ENCODE peak calls at places on chromosome 15, in ten cellular contexts. Q is stimulated activated CD4-positive, alpha-beta T cell treated with anti-CD3 and anti-CD28 coated beads, Interleukin-12 subunit alpha, Interleukin-12 subunit beta, amount 100 ng/mL, for 4 hours; D is psoas muscle; A is naive B cell; I is Kasumi-1; Y is NCI-H1105; F is activated naive CD4-positive, alpha-beta T cell; L is A549; C is AG08396; N is AG09309. P is an unnamed sample.

GRCh38 chr15:96893159-96893906 is 562.8 kb downstream of the NR2F2 start:
- DNase-seq in D (no peak), A (no peak), Q (no peak), I (peak), L (no peak), Y (peak), F (no peak), N (no peak), C (peak), P (no peak)

GRCh38 chr15:33045066-33045810 is 149.3 kb downstream of the FMN1 start:
- DNase-seq in Q (no peak), F (no peak), A (no peak), D (no peak), C (no peak), I (no peak), Y (no peak), L (no peak), N (no peak), P (no peak)

GRCh38 chr15:66961407-66961884 is 104.0 kb upstream of the SMAD3 start:
- DNase-seq in F (no peak), N (no peak), I (no peak), L (no peak), D (no peak), Q (no peak), Y (no peak), A (no peak), C (no peak), P (no peak)

GRCh38 chr15:34241376-34242350 is 16.8 kb downstream of the EMC4 start:
- DNase-seq in N (no peak), C (peak), Q (no peak), A (peak), I (peak), D (no peak), L (peak), Y (no peak), F (no peak), P (no peak)

GRCh38 chr15:59456114-59456513 is 18.1 kb downstream of the FAM81A start:
- DNase-seq in N (no peak), L (no peak), Y (peak), D (no peak), Q (no peak), I (no peak), C (no peak), A (no peak), F (no peak), P (no peak)

GRCh38 chr15:62835351-62835750 is 207.2 kb upstream of the TPM1 start:
- DNase-seq in Y (no peak), N (no peak), C (no peak), F (no peak), Q (no peak), I (no peak), D (peak), A (no peak), L (no peak), P (no peak)

GRCh38 chr15:70111203-70112017 is 13.7 kb upstream of the TLE3 start:
- DNase-seq in L (peak), C (peak), I (peak), N (peak), Q (no peak), Y (peak), A (no peak), D (peak), F (no peak), P (no peak)

GRCh38 chr15:101455291-101455916 is 34.1 kb downstream of the PCSK6 start:
- DNase-seq in I (peak), L (no peak), Y (no peak), Q (no peak), N (no peak), F (no peak), D (peak), C (no peak), A (no peak), P (no peak)

GRCh38 chr15:39997031-39997430 is 42.0 kb downstream of the SRP14 start:
- DNase-seq in N (no peak), F (no peak), A (no peak), L (no peak), D (no peak), I (no peak), Y (no peak), C (no peak), Q (no peak), P (no peak)

GRCh38 chr15:98581715-98582114 is 66.6 kb upstream of the IGF1R start:
- DNase-seq in A (no peak), D (no peak), Q (no peak), C (no peak), F (no peak), N (no peak), I (peak), Y (no peak), L (no peak), P (no peak)

GRCh38 chr15:80249973-80250372 is 2.0 kb downstream of the CTXND1 start:
- DNase-seq in D (no peak), I (no peak), C (no peak), N (no peak), A (no peak), F (no peak), Q (no peak), Y (no peak), L (no peak), P (no peak)

GRCh38 chr15:57611938-57612337 is 20.2 kb downstream of the MYZAP start:
- DNase-seq in D (no peak), A (no peak), N (no peak), L (peak), Q (no peak), Y (no peak), I (no peak), F (no peak), C (no peak), P (no peak)

GRCh38 chr15:78204351-78205309 is 29.7 kb downstream of the ACSBG1 start:
- DNase-seq in L (no peak), C (no peak), N (no peak), D (peak), F (no peak), A (no peak), Y (no peak), I (no peak), Q (no peak), P (no peak)

GRCh38 chr15:64447536-64448315 is 12.7 kb upstream of the ZNF609 start:
- DNase-seq in F (no peak), Y (no peak), A (peak), Q (no peak), L (no peak), N (no peak), I (peak), C (no peak), D (no peak), P (no peak)

P was measured in natural killer cell treated with Interleukin-12 subunit alpha and Interleukin-12 subunit beta and Interleukin-15 and Interleukin-18, amount 100 ng/mL, for 72 hours.